ENCODE peak calls at places on chromosomes 3 and 15, in seven cellular contexts. O is HCT116, G is SK-N-SH, N is HepG2, H is H1, E is K562, B is GM12878. V is an unnamed sample.

GRCh38 chr15:95996494-95996893 is 334.0 kb upstream of the NR2F2 start:
- DNase-seq in G (no peak), O (no peak), E (no peak), H (no peak), N (no peak), B (no peak), V (no peak)

GRCh38 chr15:98663606-98664005 is 15.3 kb downstream of the IGF1R start:
- DNase-seq in N (peak), B (no peak), G (no peak), E (no peak), O (no peak), H (peak), V (no peak)

GRCh38 chr3:149969110-149969944 is 1.4 kb downstream of the PFN2 start:
- DNase-seq in G (peak), O (peak), N (peak), E (peak), H (no peak), B (no peak), V (peak)

GRCh38 chr3:113485161-113485609 is 29.8 kb downstream of the SPICE1 start:
- DNase-seq in B (no peak), N (peak), E (no peak), O (no peak), G (no peak), H (no peak), V (peak)

GRCh38 chr3:114878119-114878839 is 268.8 kb downstream of the ZBTB20 start:
- DNase-seq in H (no peak), N (no peak), O (peak), B (no peak), G (no peak), E (no peak), V (no peak)

GRCh38 chr3:190533511-190534282 is 19.8 kb downstream of the IL1RAP start:
- DNase-seq in H (no peak), E (no peak), G (no peak), N (no peak), B (no peak), O (no peak), V (no peak)

GRCh38 chr3:177904661-177905060 is 631.6 kb upstream of the KCNMB2 start:
- DNase-seq in H (no peak), B (no peak), E (no peak), G (no peak), N (no peak), O (no peak), V (no peak)

GRCh38 chr3:8822141-8822540 is 52.7 kb upstream of the OXTR start:
- DNase-seq in N (no peak), O (no peak), E (no peak), H (no peak), B (no peak), G (no peak), V (no peak)

GRCh38 chr3:133038089-133038730 is at the start of gene TMEM108:
- DNase-seq in N (no peak), G (peak), O (no peak), E (peak), B (no peak), H (peak), V (peak)

GRCh38 chr15:64048766-64049165 is 2.5 kb upstream of the DAPK2 start:
- DNase-seq in H (no peak), G (no peak), B (no peak), O (no peak), N (no peak), E (no peak), V (no peak)

GRCh38 chr15:101256756-101257155 is 4.9 kb upstream of the CHSY1 start:
- DNase-seq in N (no peak), E (no peak), B (no peak), O (no peak), H (no peak), G (no peak), V (no peak)

GRCh38 chr15:100718075-100718980 is 115.9 kb downstream of the ASB7 start:
- DNase-seq in O (no peak), B (no peak), G (no peak), N (no peak), E (no peak), H (peak), V (no peak)

DNA sequence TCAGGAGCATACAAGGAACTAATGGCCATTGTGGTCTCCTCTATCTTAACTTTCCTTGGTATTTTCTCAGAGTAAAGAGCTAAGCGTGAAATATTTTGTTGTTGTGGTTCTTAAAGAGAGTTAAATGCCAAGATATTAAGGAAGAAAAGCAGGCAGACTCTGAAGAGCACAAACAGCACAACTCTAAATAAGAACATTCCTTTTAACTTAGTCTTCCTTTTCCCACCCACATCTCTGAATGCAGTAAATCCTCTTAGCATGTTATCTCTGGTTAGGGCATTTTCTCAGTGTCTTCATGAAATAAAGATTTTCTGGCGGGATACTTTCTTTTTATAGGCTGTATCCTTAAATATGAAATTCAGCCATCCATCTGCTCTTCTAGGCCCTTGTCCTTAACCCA is 1.5 kb downstream of the GPR87 start:
- DNase-seq in H (no peak), E (no peak), O (no peak), N (no peak), G (no peak), B (no peak), V (no peak)
- TF ChIP-seq YY1 in H (no peak), E (no peak), O (no peak), N (no peak), G (no peak), B (no peak), V (no peak)

DNA sequence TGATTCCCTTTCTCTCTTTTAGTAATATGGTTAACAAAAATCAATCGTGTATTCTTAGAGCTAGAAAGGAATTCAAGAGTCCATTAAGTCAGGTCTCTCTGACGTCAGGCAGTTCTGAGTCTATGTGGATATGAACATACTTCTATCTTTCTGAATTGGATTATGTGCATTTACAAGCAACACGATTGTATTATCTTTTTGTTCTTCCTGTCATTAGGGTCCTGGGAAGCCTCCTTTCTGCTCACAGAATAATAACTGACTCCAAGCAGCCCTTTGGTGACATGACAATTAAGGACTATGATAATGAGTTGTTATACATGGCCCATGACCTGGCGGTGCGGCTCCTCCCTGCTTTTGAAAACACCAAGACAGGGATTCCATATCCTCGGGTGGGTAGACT is 14.0 kb downstream of the EDEM1 start:
- DNase-seq in E (no peak), H (no peak), B (no peak), N (no peak), O (no peak), G (peak), V (no peak)
- TF ChIP-seq YY1 in E (no peak), H (no peak), B (no peak), N (no peak), O (no peak), G (no peak), V (no peak)

DNA sequence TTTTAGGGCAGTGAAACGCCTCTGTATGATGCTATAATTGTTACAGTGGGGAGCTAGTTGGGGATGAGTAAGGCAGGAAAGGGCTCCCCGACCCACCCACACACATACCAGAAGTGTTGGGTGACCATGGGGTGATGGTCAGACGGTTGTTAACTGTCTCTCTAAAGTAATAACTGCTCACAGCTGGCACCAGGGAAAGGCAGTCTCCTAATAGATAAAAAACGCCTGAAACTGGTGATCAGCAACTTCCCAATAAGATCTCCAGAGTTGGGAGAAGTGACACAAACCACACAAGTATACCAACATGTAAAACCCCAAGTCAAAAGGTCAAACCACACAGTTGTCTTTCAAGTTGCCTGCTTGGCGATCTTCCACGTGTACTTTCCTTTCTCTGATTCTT is 346.5 kb upstream of the CNTN4 start:
- DNase-seq in O (no peak), E (no peak), B (no peak), N (no peak), G (no peak), H (no peak), V (no peak)
- TF ChIP-seq YY1 in O (no peak), E (no peak), B (no peak), N (no peak), G (no peak), H (no peak), V (no peak)

DNA sequence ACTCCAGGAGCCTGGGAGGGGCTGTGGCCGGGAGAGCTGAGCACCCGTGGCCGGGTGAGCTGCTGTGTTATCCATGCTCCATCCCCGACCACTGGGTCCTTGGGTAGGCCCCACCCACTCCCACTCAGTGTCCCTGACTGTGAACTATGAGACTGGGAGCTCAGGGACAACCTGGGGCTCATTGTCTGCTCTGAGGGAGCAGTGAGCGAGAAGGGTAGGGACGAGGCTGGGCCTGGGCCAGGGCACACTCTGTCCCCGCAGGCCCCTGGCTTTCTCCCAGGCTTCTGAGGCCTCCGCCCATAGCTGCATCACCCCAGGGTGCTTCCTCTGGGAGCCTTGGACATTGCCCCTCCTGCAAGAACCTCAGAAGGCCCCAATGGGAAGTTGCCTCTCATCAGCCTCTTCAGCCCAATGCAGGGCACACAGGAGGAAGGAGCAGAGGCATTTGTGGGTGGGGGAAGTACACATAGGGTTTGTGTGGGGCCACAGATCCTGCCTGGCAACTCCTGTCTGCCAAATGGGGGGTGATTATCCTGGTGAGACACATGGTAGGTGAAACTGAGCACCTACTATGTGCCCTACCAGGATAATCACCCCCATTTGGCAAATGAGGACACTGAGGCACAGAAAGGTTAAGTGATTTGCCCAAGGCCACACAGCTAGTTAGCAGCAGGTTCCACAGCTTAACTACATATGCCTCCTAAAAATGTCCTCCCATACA is 2.4 kb downstream of the ANPEP start:
- DNase-seq in N (peak), E (no peak), H (no peak), B (no peak), G (peak), O (no peak), V (no peak)
- TF ChIP-seq YY1 in N (peak), E (no peak), H (no peak), B (no peak), G (no peak), O (no peak), V (no peak)

GRCh38 chr3:171842864-171843511 is at the start of gene TMEM212:
- DNase-seq in B (no peak), E (no peak), N (peak), O (no peak), H (no peak), G (no peak), V (peak)
- TF ChIP-seq YY1 in B (no peak), E (no peak), N (no peak), O (no peak), H (no peak), G (no peak), V (no peak)

GRCh38 chr3:52050571-52050970 is 5.8 kb downstream of the DUSP7 start:
- DNase-seq in O (no peak), H (no peak), N (no peak), B (no peak), E (no peak), G (no peak), V (no peak)

GRCh38 chr3:52051444-52051843 is 4.9 kb downstream of the DUSP7 start:
- DNase-seq in O (no peak), N (no peak), G (no peak), B (no peak), E (no peak), H (no peak), V (no peak)

GRCh38 chr3:52054689-52055511 is 1.5 kb downstream of the DUSP7 start:
- DNase-seq in B (no peak), G (peak), N (no peak), O (no peak), E (no peak), H (peak), V (no peak)

GRCh38 chr3:52053307-52054304 is 2.8 kb downstream of the DUSP7 start:
- DNase-seq in B (peak), H (no peak), N (no peak), E (peak), O (no peak), G (no peak), V (no peak)

DNA sequence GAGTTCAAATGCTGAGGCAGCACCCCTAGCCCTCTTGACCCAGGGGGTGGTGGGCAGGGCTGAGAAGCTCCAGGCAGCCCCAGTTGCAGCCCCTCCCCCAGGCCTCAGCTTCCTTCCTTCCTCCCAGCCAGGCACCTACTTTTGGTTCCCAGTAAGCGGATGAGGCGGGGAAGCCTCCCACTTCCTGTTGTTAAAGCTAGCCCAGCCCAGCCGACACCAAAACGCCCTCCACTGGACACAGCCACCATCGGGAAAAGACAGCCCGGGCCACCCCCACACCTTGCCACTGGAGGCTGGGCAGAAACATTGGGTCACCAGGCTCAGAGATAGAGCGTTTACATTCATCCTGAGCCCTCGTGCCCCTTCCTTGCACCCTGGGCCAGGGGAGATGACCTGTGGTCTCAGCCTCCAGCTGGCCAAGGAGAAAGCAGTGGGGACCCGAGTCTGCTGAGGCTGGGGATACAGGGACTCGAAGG is 3.5 kb downstream of the DUSP7 start:
- DNase-seq in N (peak), H (peak), B (peak), E (peak), G (peak), O (no peak), V (peak)
- TF ChIP-seq YY1 in N (no peak), H (no peak), B (no peak), E (no peak), G (no peak), O (no peak), V (no peak)

DNA sequence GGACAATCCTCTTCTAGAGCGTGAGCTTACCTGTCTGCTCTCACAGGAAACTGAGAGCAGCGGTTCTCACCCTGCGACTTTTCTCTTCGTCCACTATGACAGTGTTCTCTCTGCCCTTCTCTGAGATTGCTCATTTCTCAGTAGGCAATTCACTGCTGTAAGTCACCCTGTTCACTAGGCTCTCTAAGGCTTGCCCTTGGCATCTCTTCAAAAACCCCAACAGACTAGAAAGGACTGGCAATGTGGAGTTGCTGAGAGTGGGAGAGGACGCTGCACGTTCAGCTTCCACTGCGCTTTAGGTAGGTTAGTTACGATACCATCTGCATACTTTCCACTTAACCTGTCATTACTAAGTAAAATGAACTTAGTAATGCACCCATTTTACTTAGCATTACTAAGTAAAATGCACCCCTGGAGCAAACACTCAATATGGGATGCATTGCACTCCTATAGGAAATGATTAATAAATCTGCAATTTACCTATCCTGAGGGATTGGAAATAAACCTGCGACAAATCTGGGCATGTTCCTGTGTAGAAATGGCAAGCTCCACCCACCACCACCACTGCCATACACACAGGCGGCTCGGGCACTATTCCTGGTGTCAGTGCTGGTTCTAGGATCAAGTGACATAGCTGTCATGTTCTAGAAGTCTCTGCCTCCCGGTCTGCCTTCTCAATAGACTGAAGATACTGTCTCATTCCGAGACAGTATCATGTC is 21.4 kb downstream of the XPC start:
- DNase-seq in E (no peak), N (no peak), H (no peak), B (no peak), G (no peak), O (no peak), V (no peak)
- TF ChIP-seq YY1 in E (no peak), N (no peak), H (no peak), B (no peak), G (no peak), O (no peak), V (no peak)

GRCh38 chr3:175179055-175179454 is 319.9 kb downstream of the NAALADL2 start:
- DNase-seq in N (no peak), O (no peak), E (no peak), G (no peak), H (no peak), B (no peak), V (no peak)
- TF ChIP-seq YY1 in N (no peak), O (no peak), E (no peak), G (no peak), H (no peak), B (no peak), V (no peak)

GRCh38 chr3:196985298-196985697 is 16.7 kb upstream of the PIGZ start:
- DNase-seq in H (no peak), G (no peak), B (no peak), N (no peak), E (no peak), O (no peak), V (no peak)
- TF ChIP-seq YY1 in H (no peak), G (no peak), B (no peak), N (no peak), E (no peak), O (no peak), V (no peak)

GRCh38 chr3:182979103-182979697 is 1.1 kb downstream of the DCUN1D1 start:
- DNase-seq in G (no peak), O (no peak), E (no peak), B (no peak), N (peak), H (no peak), V (no peak)
- TF ChIP-seq YY1 in G (no peak), O (no peak), E (no peak), B (no peak), N (no peak), H (no peak), V (no peak)

V was measured in NT2/D1.